ENCODE peak calls at places on chromosomes 5 and 9, in nine cellular contexts. One of them, this sample, is unnamed.
A peak's percentile ranks its signal among the peaks of the same experiment; 100 is the strongest.

GRCh38 chr5:135262364-135262763 is 136.7 kb downstream of the MACROH2A1 start:
- DNase-seq in T-helper 2 cell: no peak
- DNase-seq in breast epithelium: no peak
- DNase-seq in endodermal cell: no peak
- DNase-seq in astrocyte: no peak
- DNase-seq in caudate nucleus: no peak
- DNase-seq in hypothalamus: no peak
- DNase-seq in hippocampal formation: no peak
- DNase-seq in ACHN: no peak
- DNase-seq in this sample: no peak

GRCh38 chr9:116687074-116687761 is at the start of gene TRIM32:
- DNase-seq in T-helper 2 cell: peak; percentile 93
- DNase-seq in breast epithelium: peak; percentile 83
- DNase-seq in endodermal cell: peak; percentile 99
- DNase-seq in astrocyte: peak; percentile 70
- DNase-seq in caudate nucleus: peak; percentile 88
- DNase-seq in hypothalamus: peak; percentile 84
- DNase-seq in hippocampal formation: peak; percentile 89
- DNase-seq in ACHN: peak; percentile 88
- DNase-seq in this sample: peak; percentile 65

GRCh38 chr9:123225995-123226394 is 42.4 kb downstream of the STRBP start:
- DNase-seq in T-helper 2 cell: no peak
- DNase-seq in breast epithelium: no peak
- DNase-seq in endodermal cell: no peak
- DNase-seq in astrocyte: peak; percentile 49
- DNase-seq in caudate nucleus: no peak
- DNase-seq in hypothalamus: no peak
- DNase-seq in hippocampal formation: no peak
- DNase-seq in ACHN: no peak
- DNase-seq in this sample: peak; percentile 25

GRCh38 chr5:144549580-144549979 is 378.9 kb downstream of the KCTD16 start:
- DNase-seq in T-helper 2 cell: no peak
- DNase-seq in breast epithelium: no peak
- DNase-seq in endodermal cell: no peak
- DNase-seq in astrocyte: peak; percentile 55
- DNase-seq in caudate nucleus: no peak
- DNase-seq in hypothalamus: no peak
- DNase-seq in hippocampal formation: no peak
- DNase-seq in ACHN: no peak
- DNase-seq in this sample: peak; percentile 57

GRCh38 chr5:116358911-116359418 is 215.7 kb downstream of the SEMA6A start:
- DNase-seq in T-helper 2 cell: no peak
- DNase-seq in breast epithelium: no peak
- DNase-seq in endodermal cell: no peak
- DNase-seq in astrocyte: no peak
- DNase-seq in caudate nucleus: no peak
- DNase-seq in hypothalamus: no peak
- DNase-seq in hippocampal formation: no peak
- DNase-seq in ACHN: no peak
- DNase-seq in this sample: no peak

GRCh38 chr9:123954518-123954917 is 24.6 kb upstream of the DENND1A start:
- DNase-seq in T-helper 2 cell: no peak
- DNase-seq in breast epithelium: no peak
- DNase-seq in endodermal cell: no peak
- DNase-seq in astrocyte: no peak
- DNase-seq in caudate nucleus: no peak
- DNase-seq in hypothalamus: no peak
- DNase-seq in hippocampal formation: no peak
- DNase-seq in ACHN: no peak
- DNase-seq in this sample: no peak

GRCh38 chr5:56259002-56259511 is 25.9 kb upstream of the ANKRD55 start:
- DNase-seq in T-helper 2 cell: no peak
- DNase-seq in breast epithelium: no peak
- DNase-seq in endodermal cell: no peak
- DNase-seq in astrocyte: peak; percentile 96
- DNase-seq in caudate nucleus: no peak
- DNase-seq in hypothalamus: no peak
- DNase-seq in hippocampal formation: no peak
- DNase-seq in ACHN: peak; percentile 28
- DNase-seq in this sample: peak; percentile 96

GRCh38 chr5:150246424-150246823 is 43.1 kb downstream of the CAMK2A start:
- DNase-seq in T-helper 2 cell: no peak
- DNase-seq in breast epithelium: no peak
- DNase-seq in endodermal cell: no peak
- DNase-seq in astrocyte: no peak
- DNase-seq in caudate nucleus: no peak
- DNase-seq in hypothalamus: no peak
- DNase-seq in hippocampal formation: no peak
- DNase-seq in ACHN: no peak
- DNase-seq in this sample: no peak

GRCh38 chr5:124824637-124825158 is 78.3 kb upstream of the ZNF608 start:
- DNase-seq in T-helper 2 cell: no peak
- DNase-seq in breast epithelium: no peak
- DNase-seq in endodermal cell: no peak
- DNase-seq in astrocyte: peak; percentile 89
- DNase-seq in caudate nucleus: no peak
- DNase-seq in hypothalamus: no peak
- DNase-seq in hippocampal formation: no peak
- DNase-seq in ACHN: no peak
- DNase-seq in this sample: peak; percentile 94

GRCh38 chr5:2748841-2749513 is 2.5 kb downstream of the IRX2 start:
- DNase-seq in T-helper 2 cell: no peak
- DNase-seq in breast epithelium: no peak
- DNase-seq in endodermal cell: peak; percentile 52
- DNase-seq in astrocyte: no peak
- DNase-seq in caudate nucleus: no peak
- DNase-seq in hypothalamus: no peak
- DNase-seq in hippocampal formation: no peak
- DNase-seq in ACHN: no peak
- DNase-seq in this sample: no peak

GRCh38 chr9:112890106-112891081 is at the start of gene SLC46A2:
- DNase-seq in T-helper 2 cell: no peak
- DNase-seq in breast epithelium: no peak
- DNase-seq in endodermal cell: peak; percentile 80
- DNase-seq in astrocyte: no peak
- DNase-seq in caudate nucleus: no peak
- DNase-seq in hypothalamus: no peak
- DNase-seq in hippocampal formation: no peak
- DNase-seq in ACHN: no peak
- DNase-seq in this sample: no peak

GRCh38 chr5:38403407-38403806 is 145.0 kb downstream of the EGFLAM start:
- DNase-seq in T-helper 2 cell: no peak
- DNase-seq in breast epithelium: no peak
- DNase-seq in endodermal cell: no peak
- DNase-seq in astrocyte: peak; percentile 18
- DNase-seq in caudate nucleus: no peak
- DNase-seq in hypothalamus: no peak
- DNase-seq in hippocampal formation: no peak
- DNase-seq in ACHN: no peak
- DNase-seq in this sample: no peak

GRCh38 chr5:36393656-36394438 is 92.1 kb upstream of the RANBP3L start:
- DNase-seq in T-helper 2 cell: no peak
- DNase-seq in breast epithelium: no peak
- DNase-seq in endodermal cell: no peak
- DNase-seq in astrocyte: no peak
- DNase-seq in caudate nucleus: no peak
- DNase-seq in hypothalamus: no peak
- DNase-seq in hippocampal formation: no peak
- DNase-seq in ACHN: no peak
- DNase-seq in this sample: no peak

GRCh38 chr5:1905108-1905507 is 22.4 kb upstream of the IRX4 start:
- DNase-seq in T-helper 2 cell: no peak
- DNase-seq in breast epithelium: no peak
- DNase-seq in endodermal cell: no peak
- DNase-seq in astrocyte: no peak
- DNase-seq in caudate nucleus: no peak
- DNase-seq in hypothalamus: no peak
- DNase-seq in hippocampal formation: no peak
- DNase-seq in ACHN: no peak
- DNase-seq in this sample: no peak

GRCh38 chr5:89036166-89036565 is 153.2 kb upstream of the MEF2C start:
- DNase-seq in T-helper 2 cell: no peak
- DNase-seq in breast epithelium: no peak
- DNase-seq in endodermal cell: no peak
- DNase-seq in astrocyte: no peak
- DNase-seq in caudate nucleus: no peak
- DNase-seq in hypothalamus: no peak
- DNase-seq in hippocampal formation: no peak
- DNase-seq in ACHN: no peak
- DNase-seq in this sample: no peak

GRCh38 chr5:149273237-149273636 is 1.6 kb downstream of the AFAP1L1 start:
- DNase-seq in T-helper 2 cell: no peak
- DNase-seq in breast epithelium: no peak
- DNase-seq in endodermal cell: peak; percentile 59
- DNase-seq in astrocyte: no peak
- DNase-seq in caudate nucleus: no peak
- DNase-seq in hypothalamus: no peak
- DNase-seq in hippocampal formation: no peak
- DNase-seq in ACHN: no peak
- DNase-seq in this sample: no peak

GRCh38 chr9:91119679-91120078 is 242.0 kb downstream of the AUH start:
- DNase-seq in T-helper 2 cell: no peak
- DNase-seq in breast epithelium: no peak
- DNase-seq in endodermal cell: no peak
- DNase-seq in astrocyte: peak; percentile 43
- DNase-seq in caudate nucleus: no peak
- DNase-seq in hypothalamus: no peak
- DNase-seq in hippocampal formation: no peak
- DNase-seq in ACHN: no peak
- DNase-seq in this sample: no peak

GRCh38 chr5:132497488-132497997 is 7.0 kb upstream of the IRF1 start:
- DNase-seq in T-helper 2 cell: no peak
- DNase-seq in breast epithelium: no peak
- DNase-seq in endodermal cell: peak; percentile 81
- DNase-seq in astrocyte: peak; percentile 91
- DNase-seq in caudate nucleus: no peak
- DNase-seq in hypothalamus: no peak
- DNase-seq in hippocampal formation: no peak
- DNase-seq in ACHN: peak; percentile 94
- DNase-seq in this sample: peak; percentile 93

GRCh38 chr5:33011803-33012202 is 300.7 kb downstream of the NPR3 start:
- DNase-seq in T-helper 2 cell: no peak
- DNase-seq in breast epithelium: no peak
- DNase-seq in endodermal cell: no peak
- DNase-seq in astrocyte: no peak
- DNase-seq in caudate nucleus: no peak
- DNase-seq in hypothalamus: no peak
- DNase-seq in hippocampal formation: no peak
- DNase-seq in ACHN: no peak
- DNase-seq in this sample: peak; percentile 78

GRCh38 chr5:111805071-111805470 is 48.1 kb upstream of the NREP start:
- DNase-seq in T-helper 2 cell: no peak
- DNase-seq in breast epithelium: no peak
- DNase-seq in endodermal cell: no peak
- DNase-seq in astrocyte: no peak
- DNase-seq in caudate nucleus: no peak
- DNase-seq in hypothalamus: no peak
- DNase-seq in hippocampal formation: no peak
- DNase-seq in ACHN: no peak
- DNase-seq in this sample: no peak

GRCh38 chr5:56064984-56065383 is 70.2 kb upstream of the IL6ST start:
- DNase-seq in T-helper 2 cell: no peak
- DNase-seq in breast epithelium: no peak
- DNase-seq in endodermal cell: no peak
- DNase-seq in astrocyte: no peak
- DNase-seq in caudate nucleus: no peak
- DNase-seq in hypothalamus: no peak
- DNase-seq in hippocampal formation: no peak
- DNase-seq in ACHN: no peak
- DNase-seq in this sample: no peak

GRCh38 chr5:38527475-38527874 is 29.0 kb downstream of the LIFR start:
- DNase-seq in T-helper 2 cell: no peak
- DNase-seq in breast epithelium: no peak
- DNase-seq in endodermal cell: no peak
- DNase-seq in astrocyte: no peak
- DNase-seq in caudate nucleus: no peak
- DNase-seq in hypothalamus: no peak
- DNase-seq in hippocampal formation: no peak
- DNase-seq in ACHN: no peak
- DNase-seq in this sample: no peak